ENCODE peak calls at places on chromosomes 11 and 22, in seven cellular contexts. P, B, H, K, C, T and I are unnamed samples.

GRCh38 chr11:57216463-57216862 is 20.6 kb downstream of the APLNR start:
- DNase-seq in H (no peak), C (no peak), B (no peak), P (no peak), K (no peak), T (no peak), I (no peak)

GRCh38 chr22:23841292-23841691 is 2.5 kb upstream of the DERL3 start:
- DNase-seq in B (no peak), H (peak), P (no peak), T (no peak), C (no peak), K (no peak), I (no peak)

GRCh38 chr22:23102776-23103175 is 32.5 kb downstream of the GNAZ start:
- DNase-seq in K (no peak), P (no peak), C (no peak), T (no peak), B (no peak), H (no peak), I (no peak)

GRCh38 chr22:47394504-47395440 is 632.3 kb downstream of the TBC1D22A start:
- DNase-seq in B (no peak), P (no peak), T (no peak), C (no peak), K (no peak), H (no peak), I (no peak)

GRCh38 chr11:77814848-77815247 is 5.7 kb downstream of the RSF1 start:
- DNase-seq in T (no peak), C (no peak), H (peak), B (no peak), K (no peak), P (no peak), I (no peak)

GRCh38 chr22:27397948-27398330 is 403.6 kb downstream of the MN1 start:
- DNase-seq in P (no peak), K (no peak), B (peak), H (no peak), C (peak), T (peak), I (peak)

GRCh38 chr11:123300874-123301695 is 106.0 kb upstream of the CLMP start:
- DNase-seq in H (no peak), T (peak), K (no peak), B (no peak), P (no peak), C (no peak), I (no peak)

GRCh38 chr22:40420341-40421081 is 50.1 kb downstream of the SGSM3 start:
- DNase-seq in T (no peak), P (no peak), C (no peak), K (no peak), B (no peak), H (no peak), I (no peak)

GRCh38 chr11:62669420-62670161 is 1.9 kb upstream of the UQCC3 start:
- DNase-seq in T (peak), C (no peak), P (no peak), K (peak), H (no peak), B (peak), I (no peak)

GRCh38 chr11:20327377-20327776 is 36.1 kb upstream of the HTATIP2 start:
- DNase-seq in H (peak), K (no peak), P (no peak), C (no peak), T (no peak), B (no peak), I (no peak)

GRCh38 chr11:71940561-71941219 is 11.8 kb downstream of the RNF121 start:
- DNase-seq in C (no peak), T (peak), P (no peak), K (no peak), B (no peak), H (no peak), I (no peak)

GRCh38 chr11:45896392-45897068 is 10.5 kb downstream of the FREY1 start:
- DNase-seq in T (no peak), B (peak), P (no peak), C (peak), K (peak), H (peak), I (no peak)

GRCh38 chr22:39943366-39943765 is 16.8 kb upstream of the TMA7B start:
- DNase-seq in T (no peak), C (no peak), B (no peak), H (no peak), P (no peak), K (no peak), I (no peak)

GRCh38 chr22:50056214-50056972 is 1.7 kb downstream of the TTLL8 start:
- DNase-seq in T (no peak), P (no peak), H (no peak), B (no peak), K (no peak), C (no peak), I (no peak)

GRCh38 chr11:94800394-94800793 is 32.2 kb downstream of the AMOTL1 start:
- DNase-seq in B (peak), K (peak), H (no peak), T (peak), P (peak), C (no peak), I (peak)

GRCh38 chr22:26310616-26311015 is 118.4 kb upstream of the ASPHD2 start:
- DNase-seq in B (no peak), T (no peak), C (no peak), H (no peak), K (no peak), P (no peak), I (no peak)

GRCh38 chr11:74311352-74311926 is at the start of gene P4HA3:
- DNase-seq in B (peak), T (peak), K (peak), P (peak), C (peak), H (peak), I (peak)

GRCh38 chr11:63892233-63892632 is 24.7 kb downstream of the RCOR2 start:
- DNase-seq in K (no peak), B (no peak), P (peak), C (no peak), H (no peak), T (peak), I (no peak)

GRCh38 chr22:49108636-49109315 is 718.9 kb downstream of the BRD1 start:
- DNase-seq in P (no peak), C (no peak), B (no peak), K (no peak), T (no peak), H (no peak), I (no peak)

GRCh38 chr22:40434101-40434500 is 63.7 kb downstream of the SGSM3 start:
- DNase-seq in T (peak), C (no peak), B (no peak), H (no peak), K (no peak), P (peak), I (no peak)

GRCh38 chr11:27116684-27117083 is 76.1 kb downstream of the BBOX1 start:
- DNase-seq in C (no peak), K (no peak), P (peak), B (no peak), T (peak), H (no peak), I (no peak)

GRCh38 chr11:8786933-8787332 is 104.3 kb downstream of the RPL27A start:
- DNase-seq in B (no peak), H (no peak), T (peak), C (no peak), P (peak), K (no peak), I (no peak)

GRCh38 chr11:11659567-11660341 is 37.9 kb upstream of the GALNT18 start:
- DNase-seq in P (no peak), H (no peak), K (no peak), C (no peak), T (no peak), B (no peak), I (no peak)

GRCh38 chr11:2272241-2272945 is 2.0 kb upstream of the ASCL2 start:
- DNase-seq in B (peak), P (no peak), T (no peak), C (no peak), K (no peak), H (no peak), I (peak)

GRCh38 chr11:28834877-28835276 is 726.7 kb downstream of the METTL15 start:
- DNase-seq in T (peak), C (no peak), H (no peak), B (no peak), P (peak), K (no peak), I (no peak)

DNA sequence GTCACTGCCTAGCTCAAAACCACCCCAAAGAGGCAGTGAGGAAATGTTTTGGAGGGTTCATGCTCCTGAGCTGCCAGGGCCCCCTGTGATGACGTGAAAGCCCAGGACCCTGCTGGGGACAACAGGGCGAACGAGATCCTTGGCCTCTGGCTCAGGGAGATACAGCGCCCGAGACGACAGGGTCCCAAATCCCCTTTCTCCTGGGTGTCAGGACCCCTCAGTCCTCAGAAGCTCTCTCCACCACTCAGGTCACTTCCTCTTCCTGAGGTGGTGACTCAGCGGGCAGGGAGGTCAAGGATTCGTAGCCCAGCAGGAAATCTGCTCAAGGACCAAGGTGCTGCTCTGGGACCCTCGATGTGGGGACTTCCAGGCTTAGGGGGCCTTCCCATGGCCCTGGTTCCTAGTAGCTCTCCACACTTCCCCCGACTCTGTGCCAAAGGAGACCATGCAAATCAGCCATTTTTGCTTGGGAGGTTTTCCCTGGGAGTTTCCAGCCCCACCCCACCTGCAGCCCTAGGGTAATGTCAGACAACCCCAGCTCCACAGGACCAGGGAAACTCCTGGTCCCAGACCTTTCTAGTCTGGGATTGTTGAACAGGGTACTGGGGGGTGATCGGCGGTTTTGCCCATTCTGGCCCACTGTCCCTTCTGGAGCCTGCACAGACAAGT is 12.8 kb downstream of the BCL9L start:
- DNase-seq in B (peak), H (no peak), P (peak), T (peak), K (no peak), C (no peak), I (no peak)
- H3K4me3 ChIP-seq in B (no peak), H (no peak), P (peak), T (peak), K (peak), C (peak), I (peak)

DNA sequence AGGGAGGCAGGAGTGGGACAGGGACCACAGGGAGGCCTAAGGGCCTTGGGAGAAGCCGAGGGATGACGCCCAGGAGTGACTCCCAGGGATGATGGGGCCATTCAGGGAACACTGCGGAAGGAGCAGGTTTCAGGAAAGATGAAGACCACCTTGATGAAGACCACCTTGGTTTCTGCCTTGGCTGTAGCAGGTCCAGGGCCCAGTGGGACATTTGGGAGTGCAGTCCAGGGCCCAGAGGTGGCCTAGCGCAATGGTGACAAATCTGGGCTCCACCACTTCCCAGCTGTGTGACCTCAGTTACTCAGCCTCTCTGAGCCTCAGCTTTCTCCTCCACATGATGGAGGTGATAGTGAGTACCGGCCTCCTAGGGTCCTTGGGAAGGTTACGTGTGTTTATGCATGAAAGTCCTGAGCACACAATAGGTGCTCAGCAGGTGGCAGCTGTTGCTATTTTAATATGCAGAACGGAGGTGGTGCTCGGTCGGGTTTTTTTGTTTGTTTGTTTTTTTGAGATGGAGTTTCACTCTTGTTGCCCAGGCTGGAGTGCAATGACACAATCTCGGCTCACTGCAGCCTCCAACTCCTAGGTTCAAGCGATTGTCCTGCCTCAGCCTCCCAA is 770 bp downstream of the TSGA10IP start:
- DNase-seq in B (no peak), H (no peak), K (no peak), P (no peak), T (no peak), C (no peak), I (no peak)
- H3K4me3 ChIP-seq in B (no peak), H (no peak), K (no peak), P (no peak), T (no peak), C (no peak), I (no peak)

GRCh38 chr11:10515418-10515817 is 25.6 kb downstream of the RNF141 start:
- DNase-seq in B (no peak), P (no peak), T (no peak), C (no peak), H (no peak), K (no peak), I (no peak)

GRCh38 chr11:10506013-10506370 is 35.0 kb downstream of the RNF141 start:
- DNase-seq in K (no peak), B (no peak), C (no peak), H (no peak), T (no peak), P (no peak), I (no peak)

GRCh38 chr11:10514210-10514609 is 26.8 kb downstream of the RNF141 start:
- DNase-seq in B (no peak), K (no peak), H (no peak), T (peak), P (peak), C (no peak), I (no peak)

GRCh38 chr11:10514713-10515112 is 26.3 kb downstream of the RNF141 start:
- DNase-seq in C (no peak), B (no peak), K (no peak), T (peak), H (no peak), P (no peak), I (no peak)

GRCh38 chr11:10511046-10511711 is 29.8 kb downstream of the RNF141 start:
- DNase-seq in P (no peak), B (no peak), C (no peak), K (no peak), H (no peak), T (no peak), I (no peak)
- H3K4me3 ChIP-seq in P (no peak), B (no peak), C (no peak), K (no peak), H (no peak), T (no peak), I (no peak)

DNA sequence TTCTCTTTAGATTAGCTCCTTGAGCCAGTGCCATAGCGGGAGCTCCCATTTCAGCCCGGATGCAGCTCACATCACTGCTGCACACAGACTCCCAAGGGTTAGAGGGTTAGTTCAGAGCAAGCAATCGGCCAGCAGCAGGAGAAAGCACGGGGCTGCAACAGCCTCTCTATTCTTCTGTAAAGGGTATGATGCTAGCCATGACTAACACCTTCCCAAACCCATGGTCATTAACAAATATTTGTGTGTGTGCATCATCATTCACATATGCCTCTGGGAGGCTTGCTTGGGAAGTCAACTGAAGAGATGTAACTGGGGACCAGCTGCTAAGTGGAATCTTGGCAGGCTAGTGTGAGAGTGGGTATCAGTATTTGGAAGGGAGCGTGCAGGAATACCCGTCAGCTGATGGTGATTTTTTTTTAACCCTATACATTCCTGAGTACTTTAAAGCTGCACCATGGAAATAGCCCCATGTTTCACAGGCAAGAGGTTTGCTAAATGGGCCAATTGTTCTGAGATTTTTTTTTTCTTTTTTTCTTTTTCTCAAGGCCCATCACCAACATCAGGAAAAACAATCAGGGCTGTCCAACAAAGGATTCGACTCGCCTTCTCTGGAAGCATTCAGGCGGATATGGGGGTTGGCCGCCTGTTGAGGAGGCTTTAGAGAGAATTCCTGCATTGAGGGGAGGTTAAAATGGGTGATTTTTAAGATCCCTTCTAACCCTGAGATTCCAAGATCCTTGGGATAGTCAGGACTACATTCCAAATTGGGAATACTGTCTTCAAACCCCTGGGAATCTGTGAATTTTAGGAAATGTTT is 33.2 kb upstream of the CCDC89 start:
- DNase-seq in K (peak), P (peak), H (no peak), C (peak), T (peak), B (peak), I (peak)
- H3K4me3 ChIP-seq in K (no peak), P (peak), H (peak), C (peak), T (peak), B (no peak), I (peak)